ENCODE peak calls at places on chromosomes 12 and 14, in six cellular contexts. V, R, S, M, A and C are unnamed samples.

GRCh38 chr14:56374421-56374820 is 205.2 kb upstream of the TMEM260 start:
- DNase-seq in R (no peak), A (no peak), M (no peak), S (no peak), V (no peak), C (no peak)

GRCh38 chr12:91630906-91631305 is 448.3 kb upstream of the DCN start:
- DNase-seq in M (no peak), S (no peak), R (no peak), V (no peak), A (no peak), C (no peak)

GRCh38 chr14:93789366-93790130 is 1.3 kb upstream of the PRIMA1 start:
- DNase-seq in R (no peak), M (peak; percentile 77), V (no peak), A (peak; percentile 66), S (no peak), C (no peak)

GRCh38 chr12:98352218-98352811 is 163.1 kb upstream of the TMPO start:
- DNase-seq in V (no peak), M (no peak), A (no peak), R (no peak), S (peak; percentile 44), C (no peak)

GRCh38 chr12:26953447-26953846 is 15.2 kb downstream of the FGFR1OP2 start:
- DNase-seq in R (peak; percentile 23), V (no peak), S (no peak), A (no peak), M (no peak), C (no peak)

GRCh38 chr12:96774501-96775256 is 132.4 kb upstream of the NEDD1 start:
- DNase-seq in R (no peak), A (no peak), V (no peak), M (no peak), S (no peak), C (no peak)

GRCh38 chr12:10716704-10717315 is 6.3 kb downstream of the YBX3 start:
- DNase-seq in V (no peak), A (peak; percentile 62), M (no peak), R (peak; percentile 73), S (no peak), C (no peak)

GRCh38 chr14:103019827-103020226 is 37.5 kb downstream of the CDC42BPB start:
- DNase-seq in R (no peak), V (no peak), M (no peak), S (no peak), A (no peak), C (no peak)

GRCh38 chr12:132227782-132228417 is 83.6 kb downstream of the NOC4L start:
- DNase-seq in S (no peak), R (no peak), A (no peak), V (no peak), M (no peak), C (no peak)

GRCh38 chr12:20376984-20377383 is 8.6 kb downstream of the PDE3A start:
- DNase-seq in A (no peak), M (no peak), S (peak; percentile 17), R (no peak), V (no peak), C (no peak)

GRCh38 chr12:50058743-50059312 is 1.4 kb downstream of the ASIC1 start:
- DNase-seq in A (no peak), S (no peak), V (no peak), M (no peak), R (no peak), C (no peak)

DNA sequence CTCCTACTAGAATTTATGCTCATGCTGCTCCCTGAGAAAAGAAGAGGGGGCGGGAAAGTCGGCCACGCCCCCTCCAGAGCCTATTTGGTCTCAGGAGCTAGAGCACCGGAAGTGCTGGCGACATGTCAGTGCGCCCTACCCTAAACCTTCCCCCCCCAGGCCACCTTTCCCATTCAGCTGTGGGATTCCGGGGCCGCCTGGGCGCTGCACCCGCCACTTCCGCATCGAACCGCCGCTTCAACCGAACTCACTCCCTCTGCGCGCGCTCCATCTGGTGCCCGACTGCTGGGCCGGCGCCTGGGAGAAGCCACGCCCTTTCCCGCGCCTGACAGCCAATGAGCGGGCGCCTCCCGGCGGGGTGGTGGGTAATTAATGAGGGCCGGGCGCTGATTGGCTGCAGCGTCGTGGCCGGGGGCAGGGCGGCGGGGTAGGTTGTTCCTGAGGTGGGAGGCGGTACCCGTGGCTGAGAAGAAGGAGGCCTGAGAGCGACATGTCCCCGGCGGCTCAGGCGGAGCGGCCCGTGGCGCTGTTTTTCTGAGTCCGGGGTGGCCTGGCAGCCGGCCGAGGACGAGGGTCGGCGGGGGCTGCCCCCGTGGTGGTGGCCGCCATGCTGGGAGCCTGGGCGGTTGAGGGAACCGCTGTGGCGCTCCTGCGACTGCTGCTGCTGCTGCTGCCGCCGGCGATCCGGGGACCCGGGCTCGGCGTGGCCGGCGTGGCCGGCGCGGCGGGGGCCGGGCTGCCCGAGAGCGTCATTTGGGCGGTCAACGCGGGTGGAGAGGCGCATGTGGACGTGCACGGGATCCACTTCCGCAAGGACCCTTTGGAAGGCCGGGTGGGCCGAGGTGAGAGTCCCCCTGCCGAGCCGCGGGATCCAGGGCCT is at the start of gene MLEC:
- DNase-seq in A (peak; percentile 98), R (peak; percentile 92), S (peak; percentile 99), V (peak; percentile 98), M (peak; percentile 98), C (peak; percentile 99)
- TF ChIP-seq CTCF in A (no peak), R (no peak), S (peak; percentile 34), V (no peak), M (no peak), C (peak; percentile 41)

GRCh38 chr12:105100998-105101397 is 6.5 kb upstream of the WASHC4 start:
- DNase-seq in V (no peak), M (no peak), R (no peak), S (no peak), A (no peak), C (no peak)
- TF ChIP-seq CTCF in V (no peak), M (no peak), R (peak; percentile 11), S (no peak), A (no peak), C (no peak)

GRCh38 chr12:15910864-15911696 is at the start of gene DERA:
- DNase-seq in A (peak; percentile 88), M (peak; percentile 90), S (peak; percentile 74), V (peak; percentile 69), R (peak; percentile 19), C (peak; percentile 80)
- TF ChIP-seq CTCF in A (no peak), M (no peak), S (no peak), V (no peak), R (no peak), C (peak; percentile 1)

GRCh38 chr12:6620137-6620884 is 13.1 kb upstream of the CHD4 start:
- DNase-seq in V (peak; percentile 53), A (no peak), S (no peak), R (no peak), M (peak; percentile 91), C (no peak)
- TF ChIP-seq CTCF in V (no peak), A (peak; percentile 4), S (no peak), R (peak; percentile 52), M (peak; percentile 89), C (no peak)

GRCh38 chr12:130156652-130157275 is 5.5 kb upstream of the FZD10 start:
- DNase-seq in A (no peak), S (no peak), M (no peak), V (no peak), R (no peak), C (no peak)
- TF ChIP-seq CTCF in A (no peak), S (no peak), M (no peak), V (no peak), R (no peak), C (no peak)

GRCh38 chr12:124270671-124271070 is 24.2 kb upstream of the RFLNA start:
- DNase-seq in V (no peak), S (no peak), R (no peak), M (no peak), A (no peak), C (no peak)

GRCh38 chr12:124276337-124276736 is 18.6 kb upstream of the RFLNA start:
- DNase-seq in M (no peak), R (no peak), S (no peak), V (no peak), A (no peak), C (no peak)

GRCh38 chr12:124277394-124278222 is 17.3 kb upstream of the RFLNA start:
- DNase-seq in S (no peak), R (no peak), M (no peak), V (no peak), A (peak; percentile 35), C (no peak)

GRCh38 chr12:124278389-124279101 is 16.3 kb upstream of the RFLNA start:
- DNase-seq in R (no peak), A (no peak), S (no peak), M (no peak), V (no peak), C (no peak)

DNA sequence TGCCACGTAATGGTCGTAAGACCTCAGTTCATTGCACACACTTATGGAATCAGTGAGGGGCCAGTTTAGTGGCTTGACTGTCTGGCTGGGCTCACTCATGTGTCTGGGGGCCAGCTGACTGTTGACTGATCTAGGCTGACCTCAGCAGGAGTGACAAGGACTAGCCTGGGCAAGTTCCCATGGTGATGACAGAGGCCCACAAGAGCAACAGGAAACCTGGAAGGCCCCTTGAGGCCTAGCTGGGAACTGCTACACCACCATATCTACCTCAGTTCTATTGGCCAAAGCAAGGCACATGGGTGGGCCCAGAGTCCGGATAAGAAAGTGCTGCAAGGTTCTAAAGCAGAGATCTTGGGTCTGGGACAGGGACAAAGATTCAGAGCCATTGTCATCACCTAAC is 21.3 kb upstream of the RFLNA start:
- DNase-seq in V (no peak), R (no peak), A (peak; percentile 90), M (peak; percentile 66), S (peak; percentile 66), C (peak; percentile 76)
- TF ChIP-seq CTCF in V (no peak), R (no peak), A (peak; percentile 73), M (peak; percentile 46), S (peak; percentile 26), C (no peak)

DNA sequence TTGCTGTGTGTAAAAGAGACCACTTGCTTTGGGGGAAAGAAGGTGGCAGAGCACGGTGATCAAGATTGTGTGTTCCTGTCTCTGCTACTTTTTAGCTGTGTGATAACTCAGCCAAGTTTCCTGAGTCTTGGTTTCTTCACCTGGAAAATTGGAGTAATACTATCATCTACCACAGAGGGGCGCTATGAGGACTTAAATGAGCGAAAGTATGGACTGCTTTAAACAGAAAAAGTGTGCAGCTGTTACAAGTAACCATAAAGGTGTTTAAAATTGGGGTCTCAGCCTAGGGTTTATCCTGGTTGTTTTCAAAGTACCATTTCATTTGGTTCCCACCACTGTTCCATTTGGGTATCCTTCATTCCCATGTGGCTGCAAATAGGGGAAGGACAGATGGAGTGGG is 65.9 kb upstream of the WSCD2 start:
- DNase-seq in S (peak; percentile 29), V (no peak), R (no peak), M (no peak), A (no peak), C (peak; percentile 23)
- TF ChIP-seq CTCF in S (peak; percentile 46), V (no peak), R (peak; percentile 11), M (no peak), A (peak; percentile 30), C (peak; percentile 19)